ENCODE peak calls at places on chromosome 3, in nine cellular contexts. C, N, Y, U, Q, S, F, I and D are unnamed samples.

GRCh38 chr3:181695661-181696491 is 15.8 kb upstream of the SOX2 start:
- DNase-seq in F (no peak), U (peak), S (no peak), C (peak), I (no peak), Y (no peak), Q (no peak), N (no peak), D (peak)

GRCh38 chr3:186268616-186269448 is 93.2 kb downstream of the DGKG start:
- DNase-seq in U (no peak), F (peak), C (peak), Y (peak), S (no peak), N (no peak), I (no peak), Q (no peak), D (no peak)

GRCh38 chr3:178676942-178677606 is 140.8 kb downstream of the KCNMB2 start:
- DNase-seq in F (no peak), S (no peak), Q (no peak), C (no peak), U (no peak), N (no peak), I (no peak), Y (no peak), D (no peak)

GRCh38 chr3:149352556-149352955 is 19.1 kb upstream of the TM4SF18 start:
- DNase-seq in F (no peak), Q (peak), C (peak), N (peak), U (peak), I (peak), Y (peak), S (peak), D (peak)

GRCh38 chr3:101867521-101867920 is 18.2 kb downstream of the NFKBIZ start:
- DNase-seq in Y (no peak), F (no peak), S (no peak), C (no peak), I (no peak), U (no peak), N (no peak), Q (no peak), D (no peak)

GRCh38 chr3:16063603-16064002 is 110.9 kb upstream of the GALNT15 start:
- DNase-seq in Y (no peak), Q (no peak), S (no peak), C (peak), N (no peak), U (no peak), I (no peak), F (no peak), D (no peak)

GRCh38 chr3:195066441-195066841 is 204.5 kb downstream of the XXYLT1 start:
- DNase-seq in S (no peak), C (no peak), N (peak), Q (no peak), F (no peak), U (no peak), Y (no peak), I (no peak), D (peak)

GRCh38 chr3:61565569-61565968 is 4.2 kb downstream of the PTPRG start:
- DNase-seq in C (peak), Y (no peak), S (no peak), I (no peak), F (no peak), N (no peak), Q (no peak), U (no peak), D (no peak)

GRCh38 chr3:159520638-159521037 is 468.0 kb upstream of the IL12A start:
- DNase-seq in C (no peak), N (no peak), S (no peak), I (no peak), F (no peak), Q (no peak), U (no peak), Y (no peak), D (no peak)

GRCh38 chr3:129656659-129657247 is 50.3 kb upstream of the PLXND1 start:
- DNase-seq in S (no peak), Y (no peak), N (no peak), F (no peak), Q (no peak), U (peak), C (no peak), I (no peak), D (no peak)

GRCh38 chr3:177443469-177443868 is 246.2 kb upstream of the TBL1XR1 start:
- DNase-seq in I (no peak), Y (peak), F (no peak), C (no peak), U (peak), Q (no peak), N (no peak), S (no peak), D (no peak)

GRCh38 chr3:69309810-69310209 is 76.1 kb downstream of the FRMD4B start:
- DNase-seq in N (no peak), F (no peak), I (no peak), Q (no peak), U (peak), Y (peak), C (peak), S (no peak), D (no peak)

GRCh38 chr3:72628065-72628464 is 220.2 kb downstream of the SHQ1 start:
- DNase-seq in F (peak), Q (no peak), Y (no peak), C (no peak), N (no peak), I (no peak), S (no peak), U (no peak), D (no peak)

GRCh38 chr3:114108137-114108536 is 51.6 kb downstream of the QTRT2 start:
- DNase-seq in S (no peak), I (no peak), C (no peak), N (no peak), U (no peak), Y (no peak), Q (no peak), F (no peak), D (no peak)

GRCh38 chr3:158737987-158738615 is 5.8 kb upstream of the RARRES1 start:
- DNase-seq in C (no peak), Y (no peak), U (peak), S (no peak), Q (no peak), I (no peak), F (peak), N (no peak), D (no peak)

GRCh38 chr3:107431048-107431297 is 53.7 kb downstream of the CCDC54 start:
- DNase-seq in S (peak), N (no peak), Y (peak), U (no peak), I (no peak), F (peak), Q (peak), C (no peak), D (no peak)

GRCh38 chr3:30578479-30578878 is 27.9 kb upstream of the TGFBR2 start:
- DNase-seq in Q (peak), Y (peak), U (peak), C (peak), F (no peak), I (no peak), N (peak), S (no peak), D (peak)

GRCh38 chr3:197289726-197290125 is 8.7 kb downstream of the DLG1 start:
- DNase-seq in S (no peak), F (no peak), I (no peak), C (no peak), N (no peak), Q (no peak), Y (no peak), U (no peak), D (no peak)

GRCh38 chr3:169404491-169404890 is 259.0 kb downstream of the MECOM start:
- DNase-seq in Y (no peak), Q (no peak), N (no peak), C (no peak), I (no peak), F (no peak), U (no peak), S (no peak), D (no peak)

GRCh38 chr3:184227481-184227935 is 1.9 kb upstream of the VWA5B2 start:
- DNase-seq in S (no peak), Y (peak), C (peak), U (no peak), F (no peak), N (no peak), Q (no peak), I (no peak), D (peak)

GRCh38 chr3:48664929-48665328 is 2.2 kb upstream of the CELSR3 start:
- DNase-seq in C (no peak), Y (no peak), S (no peak), F (no peak), I (no peak), N (no peak), Q (no peak), U (no peak), D (no peak)

GRCh38 chr3:40086890-40087884 is 222.3 kb upstream of the EIF1B start:
- DNase-seq in N (no peak), S (no peak), F (no peak), U (peak), Y (no peak), Q (no peak), I (no peak), C (no peak), D (peak)

GRCh38 chr3:116059421-116060096 is 385.7 kb downstream of the LSAMP start:
- DNase-seq in Q (no peak), F (no peak), Y (peak), S (no peak), I (no peak), C (peak), N (no peak), U (peak), D (no peak)

GRCh38 chr3:61809879-61810278 is 248.5 kb downstream of the PTPRG start:
- DNase-seq in Y (no peak), I (no peak), Q (peak), C (no peak), U (peak), S (peak), F (no peak), N (peak), D (no peak)

GRCh38 chr3:27130796-27131195 is 238.4 kb downstream of the NEK10 start:
- DNase-seq in Y (no peak), Q (no peak), I (no peak), U (no peak), N (no peak), S (no peak), F (no peak), C (no peak), D (no peak)

GRCh38 chr3:179416681-179417080 is 34.6 kb downstream of the GNB4 start:
- DNase-seq in F (no peak), U (peak), Y (no peak), S (no peak), N (no peak), Q (no peak), I (no peak), C (peak), D (no peak)

GRCh38 chr3:9347086-9347485 is 15.8 kb upstream of the THUMPD3 start:
- DNase-seq in N (no peak), Q (no peak), S (no peak), U (peak), Y (no peak), F (no peak), I (no peak), C (peak), D (no peak)

GRCh38 chr3:149587383-149587782 is 70.4 kb downstream of the WWTR1 start:
- DNase-seq in Y (no peak), U (no peak), N (no peak), S (no peak), Q (no peak), C (no peak), I (no peak), F (no peak), D (no peak)

GRCh38 chr3:32078864-32079263 is 27.6 kb upstream of the GPD1L start:
- DNase-seq in C (no peak), F (no peak), Y (no peak), U (no peak), Q (no peak), I (no peak), S (no peak), N (no peak), D (no peak)
- H3K4me3 ChIP-seq in C (no peak), F (no peak), Y (no peak), U (no peak), Q (no peak), I (no peak), S (no peak), N (no peak), D (no peak)

GRCh38 chr3:20846792-20847191 is 660.8 kb upstream of the SGO1 start:
- DNase-seq in C (no peak), Y (no peak), U (no peak), Q (no peak), F (no peak), N (no peak), S (no peak), I (no peak), D (no peak)
- TF ChIP-seq CTCF in C (no peak), Y (no peak), U (no peak), Q (no peak), F (no peak), N (no peak), S (no peak), I (no peak), D (no peak)

GRCh38 chr3:143978263-143978631 is 6.6 kb downstream of the DIPK2A start:
- DNase-seq in F (no peak), I (no peak), Y (no peak), C (no peak), N (no peak), U (no peak), S (no peak), Q (no peak), D (no peak)
- H3K4me3 ChIP-seq in F (no peak), I (no peak), Y (no peak), C (no peak), N (no peak), U (no peak), S (no peak), Q (no peak), D (no peak)

GRCh38 chr3:188689101-188689574 is 482.6 kb upstream of the TPRG1 start:
- DNase-seq in Q (no peak), C (peak), Y (peak), U (peak), I (peak), N (no peak), S (no peak), F (no peak), D (no peak)

GRCh38 chr3:188685789-188686188 is 486.0 kb upstream of the TPRG1 start:
- DNase-seq in N (no peak), F (no peak), Y (no peak), C (no peak), I (no peak), S (no peak), Q (no peak), U (no peak), D (no peak)

GRCh38 chr3:188690076-188690475 is 481.7 kb upstream of the TPRG1 start:
- DNase-seq in F (no peak), C (no peak), I (no peak), U (no peak), S (no peak), Q (no peak), N (no peak), Y (no peak), D (no peak)

GRCh38 chr3:188686319-188686718 is 485.5 kb upstream of the TPRG1 start:
- DNase-seq in U (no peak), Q (no peak), N (no peak), S (no peak), Y (no peak), F (no peak), C (no peak), I (no peak), D (no peak)

GRCh38 chr3:188687389-188687788 is 484.4 kb upstream of the TPRG1 start:
- DNase-seq in I (no peak), U (peak), N (no peak), S (no peak), C (peak), Q (no peak), F (no peak), Y (peak), D (no peak)
- TF ChIP-seq CTCF in I (no peak), U (peak), N (no peak), S (no peak), C (peak), Q (no peak), F (no peak), Y (peak), D (no peak)

GRCh38 chr3:63969866-63970265 is 53.4 kb downstream of the PSMD6 start:
- DNase-seq in C (no peak), Y (no peak), Q (no peak), I (no peak), S (no peak), U (no peak), N (no peak), F (no peak), D (no peak)
- H3K4me3 ChIP-seq in C (no peak), Y (no peak), Q (no peak), I (peak), S (no peak), U (no peak), N (peak), F (no peak), D (no peak)

DNA sequence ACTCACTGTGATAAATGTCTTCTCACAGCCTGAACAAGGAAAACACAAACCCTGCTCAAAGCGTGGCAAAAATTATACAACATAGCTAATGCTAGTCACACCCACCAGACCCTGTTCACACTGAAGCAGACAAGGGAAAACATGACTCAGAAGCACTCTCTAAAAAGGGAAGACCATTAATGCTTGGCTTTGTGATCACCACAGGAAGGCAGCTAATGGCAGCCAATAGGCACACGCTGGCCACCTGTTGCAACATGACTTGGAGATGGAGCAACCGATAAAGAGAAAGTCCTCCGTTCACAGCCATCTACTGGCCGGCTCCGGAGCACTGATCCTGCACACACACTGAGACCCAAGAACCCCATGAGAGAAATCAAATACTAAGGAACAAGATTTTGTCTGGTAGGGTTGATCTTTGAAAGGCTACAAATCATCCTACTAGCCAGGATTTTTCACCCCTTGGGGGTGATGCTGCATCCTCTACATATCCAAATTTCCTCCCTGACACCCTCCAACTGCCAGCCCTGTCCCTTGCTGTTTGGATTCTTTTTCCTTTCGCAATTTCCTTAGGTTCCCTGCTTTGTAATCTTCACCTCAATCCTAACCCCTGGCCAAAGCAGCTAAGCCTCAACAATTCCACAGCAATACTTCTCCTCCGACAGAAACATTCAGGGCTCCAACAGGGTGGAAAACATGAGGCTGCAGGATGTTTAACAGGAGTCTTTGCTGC is 3.2 kb downstream of the ZXDC start:
- DNase-seq in C (peak), S (peak), U (peak), Y (peak), N (peak), I (peak), Q (no peak), F (peak), D (peak)
- TF ChIP-seq CTCF in C (peak), S (no peak), U (peak), Y (no peak), N (no peak), I (no peak), Q (no peak), F (no peak), D (no peak)

GRCh38 chr3:70947584-70947983 is 635.1 kb upstream of the MDFIC2 start:
- DNase-seq in Y (no peak), U (peak), F (no peak), Q (no peak), N (no peak), C (no peak), I (no peak), S (no peak), D (no peak)

DNA sequence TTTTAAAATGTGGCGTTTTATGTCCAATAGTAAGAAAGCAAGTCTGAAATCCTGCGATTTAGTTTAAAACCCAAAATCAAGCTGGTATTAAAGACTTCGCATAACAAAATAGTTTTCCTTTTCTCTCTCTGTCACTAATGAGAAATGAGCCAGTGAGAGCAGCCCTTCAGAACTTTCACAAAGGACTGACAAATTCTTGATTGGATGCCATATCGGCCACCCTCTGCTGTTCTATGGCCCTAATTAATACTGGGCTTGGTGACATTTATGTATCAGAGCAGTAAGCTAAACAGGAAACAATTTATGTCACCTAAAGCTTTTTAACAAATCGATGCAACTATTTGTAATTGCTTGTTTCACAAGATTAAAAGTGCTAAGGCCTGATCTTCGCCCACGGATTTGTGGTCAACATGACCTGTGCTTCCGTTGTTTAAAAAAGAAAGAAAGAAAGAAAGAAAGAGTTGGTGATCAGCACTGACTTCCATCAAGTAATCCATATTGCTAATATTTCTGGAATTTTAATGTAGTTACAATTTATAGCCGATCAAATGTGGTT is 631.5 kb downstream of the FOXP1 start:
- DNase-seq in U (no peak), N (no peak), I (no peak), C (no peak), S (no peak), Y (peak), Q (no peak), F (no peak), D (no peak)
- H3K4me3 ChIP-seq in U (no peak), N (no peak), I (no peak), C (no peak), S (no peak), Y (no peak), Q (no peak), F (no peak), D (no peak)